ENCODE peak calls at places on chromosomes 6 and 20, in eight cellular contexts. T is hepatocyte; V is left ventricle myocardium inferior; Q is mammary epithelial cell; B is heart right ventricle; D is Peyer's patch; F is CD8-positive, alpha-beta memory T cell; C is adrenal gland. J is an unnamed sample.
A peak's percentile ranks its signal among the peaks of the same experiment; 100 is the strongest.

GRCh38 chr20:43946206-43946491 is 31.5 kb downstream of the TOX2 start:
- DNase-seq in F (no peak), D (no peak), C (no peak), Q (no peak), T (no peak), V (no peak), B (no peak), J (no peak)

GRCh38 chr20:34528921-34529297 is 12.7 kb downstream of the DYNLRB1 start:
- DNase-seq in T (no peak), F (no peak), D (no peak), B (peak; percentile 52), V (peak; percentile 74), Q (no peak), C (peak; percentile 70), J (no peak)

GRCh38 chr6:132084811-132085509 is 133.8 kb upstream of the CCN2 start:
- DNase-seq in D (no peak), B (no peak), T (peak; percentile 10), Q (peak; percentile 69), C (no peak), F (no peak), V (no peak), J (no peak)

GRCh38 chr20:12090920-12091319 is 173.2 kb downstream of the BTBD3 start:
- DNase-seq in B (no peak), V (no peak), Q (no peak), F (no peak), T (no peak), D (no peak), C (no peak), J (no peak)

GRCh38 chr6:37426945-37427510 is 6.0 kb upstream of the CMTR1 start:
- DNase-seq in B (no peak), D (no peak), F (no peak), Q (no peak), V (no peak), C (no peak), T (peak; percentile 6), J (no peak)

GRCh38 chr6:15017251-15017650 is 228.6 kb upstream of the JARID2 start:
- DNase-seq in T (peak; percentile 38), B (peak; percentile 23), D (no peak), V (peak; percentile 28), F (no peak), C (peak; percentile 22), Q (no peak), J (no peak)

GRCh38 chr6:7580927-7581618 is 8.9 kb upstream of the SNRNP48 start:
- DNase-seq in C (no peak), F (no peak), T (no peak), D (no peak), B (no peak), Q (no peak), V (no peak), J (no peak)

GRCh38 chr6:98932424-98932823 is 15.3 kb downstream of the FBXL4 start:
- DNase-seq in T (no peak), F (no peak), Q (no peak), V (no peak), D (no peak), C (no peak), B (no peak), J (no peak)

GRCh38 chr6:72461144-72461543 is 160.7 kb upstream of the KCNQ5 start:
- DNase-seq in T (no peak), B (no peak), C (no peak), V (no peak), Q (peak; percentile 9), D (no peak), F (no peak), J (no peak)

GRCh38 chr6:139402935-139403386 is 28.5 kb upstream of the CITED2 start:
- DNase-seq in V (no peak), F (no peak), C (no peak), D (no peak), Q (no peak), B (no peak), T (no peak), J (no peak)

GRCh38 chr6:104682722-104683643 is 176.7 kb downstream of the HACE1 start:
- DNase-seq in B (peak; percentile 59), D (peak; percentile 71), F (peak; percentile 60), T (peak; percentile 61), Q (peak; percentile 14), V (peak; percentile 38), C (peak; percentile 73), J (peak; percentile 25)

GRCh38 chr6:81962198-81962597 is 209.7 kb upstream of the TENT5A start:
- DNase-seq in C (no peak), T (no peak), F (no peak), D (no peak), B (no peak), V (no peak), Q (peak; percentile 41), J (no peak)

GRCh38 chr6:163573503-163574179 is 159.1 kb downstream of the QKI start:
- DNase-seq in B (no peak), T (no peak), F (no peak), V (no peak), C (no peak), Q (peak; percentile 70), D (no peak), J (no peak)

GRCh38 chr20:47352332-47353223 is 3.9 kb downstream of the ZMYND8 start:
- DNase-seq in V (peak; percentile 59), B (peak; percentile 58), D (peak; percentile 59), C (peak; percentile 75), Q (peak; percentile 42), T (no peak), F (no peak), J (no peak)

GRCh38 chr6:106749611-106750010 is 120.2 kb downstream of the QRSL1 start:
- DNase-seq in Q (peak; percentile 83), V (no peak), D (no peak), T (no peak), C (no peak), B (no peak), F (no peak), J (no peak)

GRCh38 chr6:105357147-105357546 is 45.7 kb downstream of the PREP start:
- DNase-seq in B (no peak), F (no peak), Q (no peak), T (no peak), D (no peak), V (no peak), C (no peak), J (no peak)

DNA sequence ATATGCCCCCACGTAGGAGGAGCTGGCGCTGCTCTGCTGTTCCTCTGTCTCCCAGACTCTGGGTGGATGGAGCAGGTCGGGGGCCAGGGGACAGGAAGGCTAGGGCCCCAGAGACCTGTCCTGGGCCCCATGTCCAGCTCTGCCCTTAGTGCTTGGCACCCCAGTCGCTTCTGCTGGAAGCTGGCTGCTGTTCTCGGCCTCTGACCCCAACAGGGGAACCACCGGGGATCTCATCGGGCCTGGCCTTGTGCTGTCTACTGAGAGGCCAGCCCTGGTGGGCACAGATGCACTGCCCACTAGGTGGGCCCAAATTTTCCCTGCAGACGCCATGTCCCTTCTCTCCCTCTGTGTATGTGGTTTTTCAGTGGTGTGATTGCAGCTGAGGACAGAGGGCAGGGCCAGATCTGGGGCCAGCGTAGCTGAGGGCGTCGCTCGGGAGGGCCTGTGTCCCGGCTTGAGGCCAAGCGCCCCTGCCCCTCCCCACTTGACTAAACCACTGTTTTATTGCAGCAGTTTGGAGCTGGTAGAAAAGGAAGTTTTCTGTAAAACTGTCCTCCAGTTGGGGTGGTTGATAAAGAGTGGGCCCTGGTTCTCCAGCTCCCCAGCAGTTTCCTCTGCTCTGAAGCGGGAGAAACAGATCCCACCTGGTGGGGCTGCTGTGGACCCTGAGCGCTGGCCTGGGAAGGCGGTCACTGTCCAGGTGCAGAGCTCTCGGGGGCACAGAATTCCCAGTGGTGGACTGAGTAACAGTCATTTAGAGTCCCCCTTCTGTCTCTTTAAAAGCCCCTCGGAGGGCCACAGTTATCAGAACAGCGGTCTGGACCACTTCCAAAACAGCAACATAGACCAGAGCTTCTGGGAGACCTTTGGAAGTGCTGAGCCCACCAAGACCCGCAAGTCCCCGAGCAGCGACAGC is 5.9 kb upstream of the COL20A1 start:
- DNase-seq in F (no peak), T (no peak), B (peak; percentile 4), Q (no peak), D (no peak), C (no peak), V (no peak), J (no peak)
- H3K4me1 ChIP-seq in F (no peaks in the 10 kb centered on the region), T (peaks cover 3% of the 10 kb centered on the region), B (no peaks in the 10 kb centered on the region), Q (no peaks in the 10 kb centered on the region), D (peaks cover 4% of the 10 kb centered on the region), C (no peaks in the 10 kb centered on the region), V (peaks cover 9% of the 10 kb centered on the region), J (peaks cover 3% of the 10 kb centered on the region)

GRCh38 chr20:7848351-7848750 is 91.9 kb downstream of the HAO1 start:
- DNase-seq in B (no peak), Q (no peak), D (no peak), V (no peak), F (no peak), C (no peak), T (no peak), J (no peak)
- H3K4me3 ChIP-seq in B (no peak overlapping the region), Q (no peak overlapping the region), D (no peak overlapping the region), V (no peak overlapping the region), F (no peak overlapping the region), C (no peak overlapping the region), T (no peak overlapping the region), J (no peak overlapping the region)

GRCh38 chr20:13809373-13809772 is 24.5 kb downstream of the NDUFAF5 start:
- DNase-seq in V (no peak), D (no peak), T (no peak), B (no peak), Q (no peak), C (no peak), F (no peak), J (no peak)
- H3K36me3 ChIP-seq in V (peaks cover 96% of the 10 kb centered on the region), D (peaks cover 93% of the 10 kb centered on the region), T (no peaks in the 10 kb centered on the region), B (peaks cover 100% of the 10 kb centered on the region), Q (peaks cover 48% of the 10 kb centered on the region), C (peaks cover 75% of the 10 kb centered on the region), F (peaks cover 40% of the 10 kb centered on the region), J (peaks cover 83% of the 10 kb centered on the region)

DNA sequence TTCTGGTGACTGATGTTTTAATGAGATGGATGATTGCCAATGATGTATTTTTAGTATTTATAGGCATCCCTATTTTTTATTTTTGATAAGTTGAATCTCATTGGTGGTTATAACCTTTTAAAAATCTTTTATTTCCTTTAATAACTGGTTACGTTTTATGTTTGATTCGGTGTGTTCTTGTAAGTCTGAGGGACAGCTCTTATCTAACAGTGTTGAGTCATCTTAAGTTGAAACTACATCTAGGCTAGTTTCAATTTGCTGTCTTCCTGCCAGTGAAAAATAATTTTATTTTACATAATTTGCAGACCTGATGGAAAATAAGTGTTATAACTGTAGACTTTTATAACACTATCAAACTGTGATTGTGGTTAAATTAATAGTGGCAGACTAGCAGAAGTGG is 4.6 kb downstream of the AFDN start:
- DNase-seq in Q (no peak), T (no peak), V (no peak), F (no peak), C (no peak), B (no peak), D (no peak), J (no peak)
- H3K4me1 ChIP-seq in Q (peaks cover 34% of the 10 kb centered on the region), T (peaks cover 29% of the 10 kb centered on the region), V (peaks cover 67% of the 10 kb centered on the region), F (peaks cover 6% of the 10 kb centered on the region), C (peaks cover 27% of the 10 kb centered on the region), B (peaks cover 20% of the 10 kb centered on the region), D (peaks cover 30% of the 10 kb centered on the region), J (peaks cover 10% of the 10 kb centered on the region)

DNA sequence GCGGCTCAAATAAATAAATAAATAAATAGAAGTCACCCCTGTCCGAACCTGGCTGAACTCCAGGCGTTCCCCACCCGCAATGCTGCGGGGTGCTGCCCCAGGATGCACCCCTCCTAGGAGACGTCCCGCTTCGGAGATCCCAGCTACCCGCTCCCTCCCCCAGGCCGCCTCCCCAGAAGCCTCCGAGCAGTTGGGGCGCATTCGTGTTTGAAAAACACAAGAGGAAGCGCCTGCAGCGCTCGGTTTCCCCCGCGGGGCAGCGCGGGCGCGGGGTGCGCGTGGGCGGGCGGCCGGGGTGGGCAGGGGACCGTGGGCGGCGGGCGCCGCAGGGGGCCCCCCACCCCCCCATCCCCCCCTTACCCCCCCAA is 27.3 kb downstream of the SERPINB9 start:
- DNase-seq in C (peak; percentile 57), Q (no peak), D (peak; percentile 66), F (peak; percentile 37), B (peak; percentile 43), T (no peak), V (peak; percentile 25), J (peak; percentile 33)
- H3K4me3 ChIP-seq in C (peak overlapping the region; percentile 71), Q (peak overlapping the region; percentile 34), D (peak overlapping the region; percentile 65), F (peak overlapping the region; percentile 83), B (peak overlapping the region; percentile 72), T (peak overlapping the region; percentile 51), V (peak overlapping the region; percentile 74), J (peak overlapping the region; percentile 69)